ENCODE peak calls at places on chromosome 15, in four cellular contexts. H is progenitor cell of endocrine pancreas; K is stimulated activated naive CD8-positive, alpha-beta T cell treated with anti-CD3 and anti-CD28 coated beads, Interleukin-15, Interleukin-2, amounts not matched to agents 100 U/mL and 50 U/mL, for 24 hours; G is choroid plexus epithelial cell. F is an unnamed sample.

GRCh38 chr15:70195808-70196304 is 98.1 kb upstream of the TLE3 start:
- DNase-seq in K (no peak), H (no peak), G (peak), F (no peak)

GRCh38 chr15:28086175-28086703 is 12.9 kb downstream of the OCA2 start:
- DNase-seq in H (peak), K (peak), G (peak), F (peak)

GRCh38 chr15:56245871-56246814 is 2.5 kb upstream of the RFX7 start:
- DNase-seq in G (peak), K (peak), H (peak), F (peak)

GRCh38 chr15:44009056-44009455 is 182.3 kb downstream of the WDR76 start:
- DNase-seq in G (peak), K (no peak), H (no peak), F (no peak)

GRCh38 chr15:42955518-42955917 is 34.9 kb upstream of the TTBK2 start:
- DNase-seq in G (peak), K (no peak), H (no peak), F (no peak)

GRCh38 chr15:57680021-57680420 is 26.5 kb upstream of the POLR2M start:
- DNase-seq in K (no peak), H (no peak), G (peak), F (no peak)

GRCh38 chr15:75676688-75677475 is 29.2 kb downstream of the SNX33 start:
- DNase-seq in K (no peak), H (no peak), G (no peak), F (no peak)

GRCh38 chr15:72288291-72288690 is 15.9 kb upstream of the PARP6 start:
- DNase-seq in G (no peak), H (no peak), K (no peak), F (no peak)

GRCh38 chr15:82414536-82415191 is 15.0 kb upstream of the GOLGA6L9 start:
- DNase-seq in H (no peak), G (peak), K (no peak), F (no peak)

GRCh38 chr15:78127882-78128281 is 3.4 kb downstream of the CIB2 start:
- DNase-seq in G (no peak), K (no peak), H (no peak), F (no peak)

GRCh38 chr15:75174102-75174501 is 27.6 kb upstream of the C15orf39 start:
- DNase-seq in K (no peak), G (no peak), H (no peak), F (no peak)

GRCh38 chr15:86178845-86179244 is 99.2 kb downstream of the AGBL1 start:
- DNase-seq in H (no peak), G (no peak), K (no peak), F (no peak)

GRCh38 chr15:87498545-87498944 is 758.0 kb downstream of the NTRK3 start:
- DNase-seq in G (peak), K (no peak), H (no peak), F (no peak)

F was measured in Calu3.